ENCODE peak calls at places on chromosomes 7 and 10, in five cellular contexts. X is A549; J is EL; F is activated naive CD8-positive, alpha-beta T cell treated with anti-CD3 and anti-CD28 coated beads, Interleukin-2, amount 50 U/mL, for 24 hours; T is NCI-H2081. V is an unnamed sample.

GRCh38 chr7:109092268-109092667 is 522.6 kb downstream of the DNAJB9 start:
- DNase-seq in X (no peak), J (no peak), F (no peak), T (no peak), V (no peak)

GRCh38 chr10:77687621-77688020 is 50.0 kb upstream of the KCNMA1 start:
- DNase-seq in X (no peak), J (no peak), F (no peak), T (no peak), V (no peak)

GRCh38 chr7:112430649-112431048 is 19.6 kb upstream of the IFRD1 start:
- DNase-seq in X (no peak), J (no peak), F (no peak), T (no peak), V (no peak)

GRCh38 chr7:128247640-128248194 is 6.6 kb downstream of the LEP start:
- DNase-seq in X (peak; percentile 23), J (peak; percentile 25), F (no peak), T (no peak), V (no peak)

GRCh38 chr7:139153832-139154231 is 44.3 kb upstream of the ZC3HAV1 start:
- DNase-seq in X (no peak), J (peak; percentile 71), F (no peak), T (no peak), V (no peak)

GRCh38 chr7:158428842-158429753 is 158.5 kb downstream of the PTPRN2 start:
- DNase-seq in X (no peak), J (no peak), F (no peak), T (no peak), V (no peak)

GRCh38 chr10:88042162-88043100 is 179.0 kb downstream of the PTEN start:
- DNase-seq in X (no peak), J (peak; percentile 65), F (no peak), T (no peak), V (no peak)

GRCh38 chr7:16755397-16755796 is 1.8 kb downstream of the TSPAN13 start:
- DNase-seq in X (no peak), J (peak; percentile 21), F (no peak), T (no peak), V (no peak)

GRCh38 chr10:114584419-114584818 is 73.7 kb downstream of the ABLIM1 start:
- DNase-seq in X (no peak), J (peak; percentile 61), F (no peak), T (no peak), V (no peak)

GRCh38 chr7:113159746-113160339 is 41.5 kb upstream of the SMIM30 start:
- DNase-seq in X (peak; percentile 16), J (peak; percentile 46), F (peak; percentile 6), T (peak; percentile 64), V (no peak)

GRCh38 chr7:28272461-28272877 is 91.9 kb upstream of the JAZF1 start:
- DNase-seq in X (peak; percentile 43), J (peak; percentile 60), F (peak; percentile 39), T (peak; percentile 14), V (peak; percentile 32)

GRCh38 chr10:76523215-76523614 is 1091.8 kb downstream of the LRMDA start:
- DNase-seq in X (no peak), J (no peak), F (no peak), T (no peak), V (peak; percentile 76)

GRCh38 chr10:124372906-124373305 is 45.8 kb downstream of the OAT start:
- DNase-seq in X (no peak), J (no peak), F (no peak), T (no peak), V (no peak)

GRCh38 chr10:97633921-97634320 is 621 bp upstream of the MORN4 start:
- DNase-seq in X (no peak), J (peak; percentile 9), F (no peak), T (no peak), V (peak; percentile 30)

GRCh38 chr7:94382155-94382554 is 12.5 kb upstream of the COL1A2 start:
- DNase-seq in X (no peak), J (peak; percentile 73), F (no peak), T (no peak), V (no peak)

GRCh38 chr7:36777062-36777461 is 52.8 kb upstream of the AOAH start:
- DNase-seq in X (no peak), J (no peak), F (no peak), T (no peak), V (no peak)

GRCh38 chr7:23476286-23477169 is 6.2 kb upstream of the IGF2BP3 start:
- DNase-seq in X (no peak), J (no peak), F (no peak), T (no peak), V (no peak)

GRCh38 chr7:26166681-26167266 is 14.8 kb downstream of the NFE2L3 start:
- DNase-seq in X (no peak), J (no peak), F (no peak), T (no peak), V (no peak)

GRCh38 chr10:101857802-101858476 is 14.3 kb upstream of the KCNIP2 start:
- DNase-seq in X (no peak), J (no peak), F (no peak), T (no peak), V (no peak)

GRCh38 chr10:23106508-23106907 is 11.1 kb downstream of the MSRB2 start:
- DNase-seq in X (no peak), J (no peak), F (no peak), T (no peak), V (no peak)

GRCh38 chr7:36349626-36350025 is 40.0 kb upstream of the ANLN start:
- DNase-seq in X (no peak), J (no peak), F (no peak), T (no peak), V (no peak)

GRCh38 chr7:95520136-95520535 is 34.4 kb downstream of the ASB4 start:
- DNase-seq in X (no peak), J (no peak), F (no peak), T (no peak), V (no peak)

GRCh38 chr7:18792866-18793595 is 297.5 kb downstream of the HDAC9 start:
- DNase-seq in X (no peak), J (no peak), F (no peak), T (no peak), V (no peak)

GRCh38 chr10:24897326-24897926 is 55.0 kb downstream of the PRTFDC1 start:
- DNase-seq in X (peak; percentile 40), J (peak; percentile 80), F (no peak), T (no peak), V (no peak)

GRCh38 chr7:74665296-74665938 is 7.9 kb downstream of the GTF2I start:
- DNase-seq in X (no peak), J (no peak), F (no peak), T (no peak), V (no peak)

GRCh38 chr7:134447383-134447782 is 11.5 kb downstream of the AKR1B1 start:
- DNase-seq in X (no peak), J (no peak), F (no peak), T (no peak), V (no peak)

GRCh38 chr10:93600446-93600860 is 582 bp downstream of the RBP4 start:
- DNase-seq in X (no peak), J (no peak), F (no peak), T (no peak), V (no peak)

V was measured in ovary.